ENCODE peak calls at places on chromosomes 1 and 21, in four cellular contexts. N, G, T and O are unnamed samples.

GRCh38 chr1:186662752-186663151 is 17.5 kb downstream of the PTGS2 start:
- DNase-seq in N (no peak), G (no peak), T (no peak), O (no peak)

GRCh38 chr1:100543640-100544039 is 5.7 kb downstream of the GPR88 start:
- DNase-seq in N (no peak), G (no peak), T (no peak), O (no peak)

GRCh38 chr1:214584805-214585766 is 17.9 kb upstream of the CENPF start:
- DNase-seq in N (no peak), G (no peak), T (no peak), O (no peak)

GRCh38 chr21:15293251-15293650 is 228.5 kb upstream of the NRIP1 start:
- DNase-seq in N (no peak), G (peak; percentile 58), T (no peak), O (no peak)

GRCh38 chr1:11646317-11646716 is 7.9 kb downstream of the FBXO2 start:
- DNase-seq in N (no peak), G (no peak), T (no peak), O (no peak)

GRCh38 chr1:230556453-230556852 is 85.8 kb upstream of the COG2 start:
- DNase-seq in N (no peak), G (no peak), T (no peak), O (no peak)

GRCh38 chr21:42806489-42807140 is 72.7 kb downstream of the WDR4 start:
- DNase-seq in N (no peak), G (no peak), T (no peak), O (no peak)

GRCh38 chr1:1777950-1778826 is at the start of gene NADK:
- DNase-seq in N (peak; percentile 74), G (no peak), T (peak; percentile 70), O (peak; percentile 68)

GRCh38 chr1:171898956-171899355 is 57.7 kb downstream of the DNM3 start:
- DNase-seq in N (no peak), G (peak; percentile 66), T (no peak), O (no peak)

GRCh38 chr1:22963044-22963677 is 9.5 kb downstream of the LACTBL1 start:
- DNase-seq in N (no peak), G (peak; percentile 31), T (no peak), O (no peak)

GRCh38 chr1:204441558-204441957 is 29.9 kb upstream of the PPP1R15B start:
- DNase-seq in N (no peak), G (no peak), T (no peak), O (no peak)
- H3K36me3 ChIP-seq in N (peaks cover 96% of the 10 kb centered on the region), G (peaks cover 43% of the 10 kb centered on the region), T (no peaks in the 10 kb centered on the region), O (peaks cover 32% of the 10 kb centered on the region)

DNA sequence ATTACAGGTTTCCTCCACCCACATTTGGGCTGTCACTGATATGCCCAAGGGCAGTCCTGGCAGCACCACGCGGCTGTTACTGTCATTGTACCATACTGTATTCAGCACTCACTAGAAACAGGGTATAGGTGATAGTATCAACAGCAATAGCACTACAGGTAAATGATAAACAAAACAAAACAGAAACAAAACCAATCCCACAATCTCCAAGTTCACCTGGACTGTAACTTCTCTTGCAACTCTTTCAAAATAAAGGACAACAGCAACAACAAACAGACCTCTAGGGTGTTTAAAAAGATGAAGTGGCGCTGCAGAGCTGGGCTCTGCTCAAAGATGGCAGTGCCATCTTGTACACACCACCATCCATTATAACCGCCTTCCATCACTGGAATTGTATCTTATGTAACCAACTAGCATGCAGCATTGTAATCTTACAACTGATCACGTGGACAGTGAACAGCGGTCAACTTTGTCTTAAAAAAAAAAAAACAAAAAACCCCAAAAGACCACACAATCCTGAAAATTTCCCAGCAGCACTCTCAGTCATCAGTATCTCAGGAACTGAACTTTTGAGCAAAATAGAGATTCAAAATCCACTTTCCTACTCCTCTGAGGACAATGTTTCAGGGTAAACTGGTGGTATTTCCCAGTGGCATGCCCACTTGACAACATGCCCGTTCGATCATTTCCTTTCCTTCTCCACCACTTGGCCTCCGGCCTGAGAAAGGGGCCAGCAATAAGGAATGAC is 3.8 kb downstream of the IRF2BP2 start:
- DNase-seq in N (peak; percentile 53), G (peak; percentile 83), T (peak; percentile 52), O (peak; percentile 50)
- TF ChIP-seq POLR2A in N (no peak), G (peak; percentile 54), T (peak; percentile 57), O (no peak)

GRCh38 chr1:64513557-64513956 is 43.6 kb downstream of the CACHD1 start:
- DNase-seq in N (no peak), G (no peak), T (no peak), O (no peak)

GRCh38 chr1:64516803-64517568 is 47.1 kb downstream of the CACHD1 start:
- DNase-seq in N (no peak), G (no peak), T (no peak), O (no peak)

GRCh38 chr1:64514197-64514765 is 44.4 kb downstream of the CACHD1 start:
- DNase-seq in N (no peak), G (no peak), T (no peak), O (no peak)

GRCh38 chr1:64516301-64516700 is 46.4 kb downstream of the CACHD1 start:
- DNase-seq in N (no peak), G (no peak), T (no peak), O (no peak)

DNA sequence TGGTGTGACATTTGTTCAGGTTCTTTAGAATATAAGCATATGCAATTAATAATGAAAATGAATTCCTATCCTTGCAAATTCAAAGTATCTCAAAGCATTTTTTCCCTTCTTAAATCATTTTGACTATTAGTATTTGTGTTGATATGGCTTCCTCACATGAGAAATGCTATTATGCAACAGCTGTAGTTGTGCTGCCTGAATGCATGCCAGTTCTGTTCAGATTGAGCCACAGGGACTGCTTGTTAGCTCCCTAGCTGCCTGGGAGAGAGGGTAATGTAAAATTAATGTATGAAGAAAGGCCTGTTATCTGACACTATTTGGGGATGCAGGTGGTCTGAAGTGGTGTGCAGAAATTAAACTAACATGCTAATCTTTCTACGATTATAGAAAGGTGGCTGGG is 45.5 kb downstream of the CACHD1 start:
- DNase-seq in N (peak; percentile 56), G (peak; percentile 91), T (peak; percentile 44), O (peak; percentile 74)
- TF ChIP-seq CTCF in N (no peak), G (no peak), T (no peak), O (no peak)

GRCh38 chr1:35836734-35837133 is 28.9 kb downstream of the AGO4 start:
- DNase-seq in N (no peak), G (no peak), T (no peak), O (no peak)
- H3K36me3 ChIP-seq in N (peaks cover 100% of the 10 kb centered on the region), G (peaks cover 61% of the 10 kb centered on the region), T (peaks cover 2% of the 10 kb centered on the region), O (peaks cover 24% of the 10 kb centered on the region)

GRCh38 chr1:179230251-179230650 is 774 bp upstream of the ABL2 start:
- DNase-seq in N (no peak), G (no peak), T (no peak), O (no peak)

GRCh38 chr1:179230721-179231120 is 1.2 kb upstream of the ABL2 start:
- DNase-seq in N (no peak), G (no peak), T (no peak), O (no peak)

GRCh38 chr1:179231923-179232322 is 2.4 kb upstream of the ABL2 start:
- DNase-seq in N (no peak), G (no peak), T (no peak), O (no peak)

GRCh38 chr1:179228783-179229213 is 679 bp downstream of the ABL2 start:
- DNase-seq in N (peak; percentile 45), G (no peak), T (peak; percentile 63), O (peak; percentile 59)

GRCh38 chr1:179229214-179230140 is at the start of gene ABL2:
- DNase-seq in N (peak; percentile 48), G (no peak), T (peak; percentile 47), O (peak; percentile 64)
- TF ChIP-seq POLR2A in N (no peak), G (peak; percentile 23), T (no peak), O (peak; percentile 45)

DNA sequence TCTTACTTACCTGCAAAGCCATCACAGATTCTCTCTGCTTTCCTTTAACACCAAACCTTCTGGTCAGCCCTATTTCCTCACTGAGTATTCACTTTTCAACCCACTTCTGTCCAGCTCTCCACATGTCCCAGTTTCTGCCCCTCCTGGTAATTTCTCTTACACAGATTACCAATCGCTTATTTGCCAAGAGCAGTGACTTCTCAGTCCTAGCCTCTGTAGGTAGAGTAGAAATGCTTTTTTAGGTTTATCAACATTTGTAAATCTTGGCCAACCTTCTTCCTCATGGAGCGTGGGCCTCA is 33.6 kb upstream of the LRRC8C start:
- DNase-seq in N (no peak), G (no peak), T (no peak), O (no peak)
- TF ChIP-seq CTCF in N (no peak), G (no peak), T (no peak), O (no peak)